ENCODE peak calls at places on chromosome 9, in five cellular contexts. I, K, R, H and B are unnamed samples.
A peak's percentile ranks its signal among the peaks of the same experiment; 100 is the strongest.

GRCh38 chr9:133103987-133104505 is 17.0 kb downstream of the RALGDS start:
- DNase-seq in K (no peak), I (no peak), R (peak; percentile 22), H (peak; percentile 58), B (no peak)

GRCh38 chr9:114889802-114890224 is 40.6 kb downstream of the TNFSF8 start:
- DNase-seq in H (no peak), K (no peak), R (peak; percentile 66), I (no peak), B (peak; percentile 47)

GRCh38 chr9:134391319-134392231 is 65.3 kb downstream of the RXRA start:
- DNase-seq in H (no peak), I (no peak), R (no peak), K (peak; percentile 85), B (peak; percentile 68)

GRCh38 chr9:113005777-113006176 is 6.2 kb downstream of the ZNF883 start:
- DNase-seq in K (no peak), R (no peak), H (no peak), I (no peak), B (no peak)

GRCh38 chr9:36974731-36975130 is 59.3 kb downstream of the PAX5 start:
- DNase-seq in H (peak; percentile 7), R (peak; percentile 24), K (no peak), I (peak; percentile 55), B (no peak)

GRCh38 chr9:115034801-115035200 is 83.2 kb downstream of the TNC start:
- DNase-seq in K (no peak), H (no peak), R (no peak), I (no peak), B (no peak)

GRCh38 chr9:34559616-34560546 is 29.6 kb downstream of the CNTFR start:
- DNase-seq in K (no peak), H (no peak), I (no peak), R (peak; percentile 59), B (no peak)

GRCh38 chr9:111868475-111868874 is 28.1 kb upstream of the UGCG start:
- DNase-seq in R (no peak), K (no peak), H (no peak), I (no peak), B (no peak)

GRCh38 chr9:2674141-2674824 is 43.0 kb upstream of the KCNV2 start:
- DNase-seq in K (no peak), I (no peak), H (no peak), R (no peak), B (no peak)

GRCh38 chr9:116461632-116462031 is 225.5 kb upstream of the TRIM32 start:
- DNase-seq in I (no peak), K (no peak), H (no peak), R (no peak), B (no peak)

GRCh38 chr9:20284601-20285289 is 337.6 kb downstream of the MLLT3 start:
- DNase-seq in H (no peak), I (no peak), R (no peak), K (no peak), B (no peak)
- H3K4me3 ChIP-seq in H (no peak overlapping the region), I (no peak overlapping the region), R (no peak overlapping the region), K (no peak overlapping the region), B (no peak overlapping the region)

GRCh38 chr9:14251146-14252071 is 62.5 kb downstream of the NFIB start:
- DNase-seq in H (peak; percentile 88), K (no peak), I (no peak), R (peak; percentile 95), B (no peak)
- H3K4me3 ChIP-seq in H (peak overlapping the region; percentile 9), K (no peak overlapping the region), I (no peak overlapping the region), R (no peak overlapping the region), B (no peak overlapping the region)

GRCh38 chr9:100191264-100191663 is 92.2 kb downstream of the INVS start:
- DNase-seq in K (no peak), R (no peak), H (no peak), I (no peak), B (no peak)

GRCh38 chr9:100196215-100196614 is 97.2 kb downstream of the INVS start:
- DNase-seq in H (no peak), R (no peak), K (no peak), I (no peak), B (no peak)

GRCh38 chr9:100190339-100190738 is 91.3 kb downstream of the INVS start:
- DNase-seq in R (no peak), I (no peak), K (no peak), H (no peak), B (no peak)

GRCh38 chr9:100196828-100197227 is 97.8 kb downstream of the INVS start:
- DNase-seq in H (no peak), K (no peak), I (no peak), R (no peak), B (no peak)

GRCh38 chr9:100193078-100193477 is 94.0 kb downstream of the INVS start:
- DNase-seq in H (no peak), R (no peak), I (no peak), K (no peak), B (no peak)
- H3K4me3 ChIP-seq in H (no peak overlapping the region), R (no peak overlapping the region), I (no peak overlapping the region), K (no peak overlapping the region), B (no peak overlapping the region)

GRCh38 chr9:78023003-78023741 is 8.4 kb downstream of the GNAQ start:
- DNase-seq in H (no peak), K (no peak), R (peak; percentile 48), I (no peak), B (no peak)
- H3K4me3 ChIP-seq in H (peak overlapping the region; percentile 32), K (no peak overlapping the region), R (no peak overlapping the region), I (no peak overlapping the region), B (no peak overlapping the region)